ENCODE peak calls at places on chromosomes 2 and 18, in five cellular contexts. One of them, this sample, is unnamed.

GRCh38 chr2:169046440-169047151 is 15.5 kb upstream of the ABCB11 start:
- DNase-seq in SJSA1: no peak
- DNase-seq in hepatocyte: no peak
- DNase-seq in fibroblast of villous mesenchyme: no peak
- DNase-seq in epithelial cell of proximal tubule: no peak
- DNase-seq in this sample: no peak

GRCh38 chr2:183242937-183243336 is 118.7 kb downstream of the NUP35 start:
- DNase-seq in SJSA1: no peak
- DNase-seq in hepatocyte: no peak
- DNase-seq in fibroblast of villous mesenchyme: no peak
- DNase-seq in epithelial cell of proximal tubule: no peak
- DNase-seq in this sample: peak

GRCh38 chr2:160474891-160475795 is 18.5 kb downstream of the RBMS1 start:
- DNase-seq in fibroblast of villous mesenchyme: peak
- DNase-seq in hepatocyte: no peak
- DNase-seq in epithelial cell of proximal tubule: no peak
- DNase-seq in SJSA1: peak
- DNase-seq in this sample: peak

GRCh38 chr2:2649109-2650072 is 318.3 kb upstream of the MYT1L start:
- DNase-seq in epithelial cell of proximal tubule: no peak
- DNase-seq in SJSA1: no peak
- DNase-seq in hepatocyte: no peak
- DNase-seq in fibroblast of villous mesenchyme: no peak
- DNase-seq in this sample: no peak

GRCh38 chr2:60551241-60552095 is 2.0 kb downstream of the BCL11A start:
- DNase-seq in SJSA1: peak
- DNase-seq in fibroblast of villous mesenchyme: peak
- DNase-seq in hepatocyte: peak
- DNase-seq in epithelial cell of proximal tubule: no peak
- DNase-seq in this sample: peak

GRCh38 chr18:74064510-74064909 is 83.1 kb downstream of the FBXO15 start:
- DNase-seq in epithelial cell of proximal tubule: no peak
- DNase-seq in fibroblast of villous mesenchyme: no peak
- DNase-seq in hepatocyte: no peak
- DNase-seq in SJSA1: no peak
- DNase-seq in this sample: no peak

GRCh38 chr18:6773777-6774176 is 44.3 kb downstream of the ARHGAP28 start:
- DNase-seq in epithelial cell of proximal tubule: no peak
- DNase-seq in SJSA1: no peak
- DNase-seq in fibroblast of villous mesenchyme: no peak
- DNase-seq in hepatocyte: no peak
- DNase-seq in this sample: no peak

GRCh38 chr2:223101340-223102039 is 49.5 kb downstream of the KCNE4 start:
- DNase-seq in hepatocyte: peak
- DNase-seq in epithelial cell of proximal tubule: no peak
- DNase-seq in fibroblast of villous mesenchyme: peak
- DNase-seq in SJSA1: peak
- DNase-seq in this sample: peak

GRCh38 chr2:8076453-8077284 is 605.2 kb upstream of the ID2 start:
- DNase-seq in epithelial cell of proximal tubule: no peak
- DNase-seq in hepatocyte: no peak
- DNase-seq in SJSA1: no peak
- DNase-seq in fibroblast of villous mesenchyme: no peak
- DNase-seq in this sample: no peak

GRCh38 chr18:76721207-76721996 is 101.0 kb upstream of the ZNF236 start:
- DNase-seq in SJSA1: no peak
- DNase-seq in epithelial cell of proximal tubule: no peak
- DNase-seq in fibroblast of villous mesenchyme: no peak
- DNase-seq in hepatocyte: no peak
- DNase-seq in this sample: no peak

GRCh38 chr2:185833864-185834263 is 95.3 kb downstream of the FSIP2 start:
- DNase-seq in epithelial cell of proximal tubule: no peak
- DNase-seq in hepatocyte: no peak
- DNase-seq in SJSA1: no peak
- DNase-seq in fibroblast of villous mesenchyme: peak
- DNase-seq in this sample: no peak

GRCh38 chr2:142041105-142041504 is 89.7 kb downstream of the LRP1B start:
- DNase-seq in hepatocyte: no peak
- DNase-seq in fibroblast of villous mesenchyme: no peak
- DNase-seq in epithelial cell of proximal tubule: no peak
- DNase-seq in SJSA1: no peak
- DNase-seq in this sample: peak

GRCh38 chr2:20553580-20553979 is 97.3 kb downstream of the HS1BP3 start:
- DNase-seq in epithelial cell of proximal tubule: no peak
- DNase-seq in SJSA1: no peak
- DNase-seq in hepatocyte: no peak
- DNase-seq in fibroblast of villous mesenchyme: peak
- DNase-seq in this sample: no peak

GRCh38 chr2:164126960-164127359 is 391.2 kb upstream of the FIGN start:
- DNase-seq in hepatocyte: peak
- DNase-seq in epithelial cell of proximal tubule: peak
- DNase-seq in SJSA1: no peak
- DNase-seq in fibroblast of villous mesenchyme: no peak
- DNase-seq in this sample: peak

GRCh38 chr2:158191076-158191566 is 89.4 kb downstream of the UPP2 start:
- DNase-seq in hepatocyte: no peak
- DNase-seq in fibroblast of villous mesenchyme: no peak
- DNase-seq in epithelial cell of proximal tubule: peak
- DNase-seq in SJSA1: peak
- DNase-seq in this sample: peak

GRCh38 chr2:237697586-237698337 is 70.4 kb downstream of the LRRFIP1 start:
- DNase-seq in hepatocyte: no peak
- DNase-seq in fibroblast of villous mesenchyme: peak
- DNase-seq in epithelial cell of proximal tubule: no peak
- DNase-seq in SJSA1: no peak
- DNase-seq in this sample: peak

GRCh38 chr2:161992526-161992925 is 81.5 kb downstream of the DPP4 start:
- DNase-seq in hepatocyte: no peak
- DNase-seq in fibroblast of villous mesenchyme: peak
- DNase-seq in epithelial cell of proximal tubule: no peak
- DNase-seq in SJSA1: no peak
- DNase-seq in this sample: peak

GRCh38 chr2:176122633-176123482 is at the start of gene HOXD9:
- DNase-seq in fibroblast of villous mesenchyme: peak
- DNase-seq in epithelial cell of proximal tubule: no peak
- DNase-seq in hepatocyte: no peak
- DNase-seq in SJSA1: peak
- DNase-seq in this sample: no peak

GRCh38 chr2:88690591-88691338 is 708 bp upstream of the RPIA start:
- DNase-seq in SJSA1: no peak
- DNase-seq in epithelial cell of proximal tubule: no peak
- DNase-seq in hepatocyte: peak
- DNase-seq in fibroblast of villous mesenchyme: no peak
- DNase-seq in this sample: peak

GRCh38 chr2:68203587-68203986 is 45.9 kb downstream of the PNO1 start:
- DNase-seq in SJSA1: no peak
- DNase-seq in epithelial cell of proximal tubule: no peak
- DNase-seq in fibroblast of villous mesenchyme: peak
- DNase-seq in hepatocyte: no peak
- DNase-seq in this sample: peak
- H3K4me3 ChIP-seq in SJSA1: no peak
- H3K4me3 ChIP-seq in epithelial cell of proximal tubule: no peak
- H3K4me3 ChIP-seq in fibroblast of villous mesenchyme: no peak
- H3K4me3 ChIP-seq in hepatocyte: no peak
- H3K4me3 ChIP-seq in this sample: no peak

GRCh38 chr18:78092901-78093300 is 843.3 kb downstream of the GALR1 start:
- DNase-seq in epithelial cell of proximal tubule: no peak
- DNase-seq in SJSA1: no peak
- DNase-seq in fibroblast of villous mesenchyme: no peak
- DNase-seq in hepatocyte: no peak
- DNase-seq in this sample: no peak
- H3K4me3 ChIP-seq in epithelial cell of proximal tubule: no peak
- H3K4me3 ChIP-seq in SJSA1: no peak
- H3K4me3 ChIP-seq in fibroblast of villous mesenchyme: no peak
- H3K4me3 ChIP-seq in hepatocyte: no peak
- H3K4me3 ChIP-seq in this sample: no peak

GRCh38 chr2:74847075-74847858 is 13.3 kb downstream of the HK2 start:
- DNase-seq in hepatocyte: no peak
- DNase-seq in epithelial cell of proximal tubule: no peak
- DNase-seq in SJSA1: no peak
- DNase-seq in fibroblast of villous mesenchyme: peak
- DNase-seq in this sample: no peak
- H3K4me3 ChIP-seq in hepatocyte: no peak
- H3K4me3 ChIP-seq in epithelial cell of proximal tubule: no peak
- H3K4me3 ChIP-seq in SJSA1: no peak
- H3K4me3 ChIP-seq in fibroblast of villous mesenchyme: no peak
- H3K4me3 ChIP-seq in this sample: no peak

DNA sequence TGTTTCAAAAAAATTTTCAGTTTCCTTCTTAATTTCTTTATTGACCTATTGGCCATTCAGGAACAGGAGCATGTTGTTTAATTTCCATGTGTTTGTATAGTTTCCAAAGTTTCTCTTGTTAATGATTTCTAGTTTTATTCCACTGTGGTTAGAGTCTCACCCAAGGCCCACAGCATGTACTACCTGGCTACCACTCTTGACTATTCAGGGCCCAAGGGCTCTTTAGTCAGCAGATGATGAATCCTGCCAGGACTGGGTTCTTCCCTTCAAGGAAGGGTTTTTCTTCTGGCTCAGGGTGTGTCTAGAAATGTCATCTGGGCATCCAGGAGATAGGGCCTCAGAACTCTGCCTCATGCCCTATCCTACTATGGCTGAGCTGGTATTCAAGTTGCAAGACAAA is 161.4 kb downstream of the PLCL1 start:
- DNase-seq in epithelial cell of proximal tubule: no peak
- DNase-seq in SJSA1: no peak
- DNase-seq in fibroblast of villous mesenchyme: no peak
- DNase-seq in hepatocyte: no peak
- DNase-seq in this sample: no peak
- H3K4me3 ChIP-seq in epithelial cell of proximal tubule: no peak
- H3K4me3 ChIP-seq in SJSA1: no peak
- H3K4me3 ChIP-seq in fibroblast of villous mesenchyme: no peak
- H3K4me3 ChIP-seq in hepatocyte: no peak
- H3K4me3 ChIP-seq in this sample: no peak

GRCh38 chr2:74004212-74005182 is 19.8 kb downstream of the TET3 start:
- DNase-seq in epithelial cell of proximal tubule: no peak
- DNase-seq in fibroblast of villous mesenchyme: no peak
- DNase-seq in SJSA1: no peak
- DNase-seq in hepatocyte: no peak
- DNase-seq in this sample: no peak
- H3K4me3 ChIP-seq in epithelial cell of proximal tubule: no peak
- H3K4me3 ChIP-seq in fibroblast of villous mesenchyme: peak
- H3K4me3 ChIP-seq in SJSA1: no peak
- H3K4me3 ChIP-seq in hepatocyte: no peak
- H3K4me3 ChIP-seq in this sample: no peak

GRCh38 chr2:54579682-54580349 is 123.7 kb downstream of the SPTBN1 start:
- DNase-seq in hepatocyte: peak
- DNase-seq in SJSA1: no peak
- DNase-seq in fibroblast of villous mesenchyme: no peak
- DNase-seq in epithelial cell of proximal tubule: no peak
- DNase-seq in this sample: no peak

GRCh38 chr2:54582987-54583386 is 126.9 kb downstream of the SPTBN1 start:
- DNase-seq in fibroblast of villous mesenchyme: no peak
- DNase-seq in SJSA1: no peak
- DNase-seq in hepatocyte: no peak
- DNase-seq in epithelial cell of proximal tubule: no peak
- DNase-seq in this sample: no peak

GRCh38 chr2:54579061-54579681 is 123.0 kb downstream of the SPTBN1 start:
- DNase-seq in hepatocyte: no peak
- DNase-seq in epithelial cell of proximal tubule: no peak
- DNase-seq in fibroblast of villous mesenchyme: no peak
- DNase-seq in SJSA1: no peak
- DNase-seq in this sample: no peak

GRCh38 chr2:54578668-54579045 is 122.5 kb downstream of the SPTBN1 start:
- DNase-seq in hepatocyte: no peak
- DNase-seq in fibroblast of villous mesenchyme: no peak
- DNase-seq in SJSA1: no peak
- DNase-seq in epithelial cell of proximal tubule: no peak
- DNase-seq in this sample: no peak

GRCh38 chr2:54581326-54582039 is 125.4 kb downstream of the SPTBN1 start:
- DNase-seq in epithelial cell of proximal tubule: no peak
- DNase-seq in fibroblast of villous mesenchyme: no peak
- DNase-seq in SJSA1: no peak
- DNase-seq in hepatocyte: no peak
- DNase-seq in this sample: no peak
- H3K4me3 ChIP-seq in epithelial cell of proximal tubule: no peak
- H3K4me3 ChIP-seq in fibroblast of villous mesenchyme: no peak
- H3K4me3 ChIP-seq in SJSA1: no peak
- H3K4me3 ChIP-seq in hepatocyte: no peak
- H3K4me3 ChIP-seq in this sample: no peak

GRCh38 chr2:29921560-29921915 is at the start of gene ALK:
- DNase-seq in hepatocyte: peak
- DNase-seq in SJSA1: peak
- DNase-seq in epithelial cell of proximal tubule: no peak
- DNase-seq in fibroblast of villous mesenchyme: peak
- DNase-seq in this sample: peak
- H3K4me3 ChIP-seq in hepatocyte: peak
- H3K4me3 ChIP-seq in SJSA1: no peak
- H3K4me3 ChIP-seq in epithelial cell of proximal tubule: peak
- H3K4me3 ChIP-seq in fibroblast of villous mesenchyme: peak
- H3K4me3 ChIP-seq in this sample: peak

GRCh38 chr2:42008241-42008911 is 39.4 kb upstream of the PKDCC start:
- DNase-seq in SJSA1: no peak
- DNase-seq in fibroblast of villous mesenchyme: peak
- DNase-seq in epithelial cell of proximal tubule: no peak
- DNase-seq in hepatocyte: peak
- DNase-seq in this sample: peak

GRCh38 chr2:42012137-42012536 is 35.7 kb upstream of the PKDCC start:
- DNase-seq in epithelial cell of proximal tubule: no peak
- DNase-seq in fibroblast of villous mesenchyme: no peak
- DNase-seq in hepatocyte: no peak
- DNase-seq in SJSA1: no peak
- DNase-seq in this sample: no peak

GRCh38 chr2:42010743-42011298 is 37.0 kb upstream of the PKDCC start:
- DNase-seq in fibroblast of villous mesenchyme: peak
- DNase-seq in SJSA1: peak
- DNase-seq in epithelial cell of proximal tubule: peak
- DNase-seq in hepatocyte: no peak
- DNase-seq in this sample: peak

GRCh38 chr2:42007596-42007995 is 40.2 kb upstream of the PKDCC start:
- DNase-seq in fibroblast of villous mesenchyme: no peak
- DNase-seq in epithelial cell of proximal tubule: no peak
- DNase-seq in SJSA1: no peak
- DNase-seq in hepatocyte: no peak
- DNase-seq in this sample: no peak

DNA sequence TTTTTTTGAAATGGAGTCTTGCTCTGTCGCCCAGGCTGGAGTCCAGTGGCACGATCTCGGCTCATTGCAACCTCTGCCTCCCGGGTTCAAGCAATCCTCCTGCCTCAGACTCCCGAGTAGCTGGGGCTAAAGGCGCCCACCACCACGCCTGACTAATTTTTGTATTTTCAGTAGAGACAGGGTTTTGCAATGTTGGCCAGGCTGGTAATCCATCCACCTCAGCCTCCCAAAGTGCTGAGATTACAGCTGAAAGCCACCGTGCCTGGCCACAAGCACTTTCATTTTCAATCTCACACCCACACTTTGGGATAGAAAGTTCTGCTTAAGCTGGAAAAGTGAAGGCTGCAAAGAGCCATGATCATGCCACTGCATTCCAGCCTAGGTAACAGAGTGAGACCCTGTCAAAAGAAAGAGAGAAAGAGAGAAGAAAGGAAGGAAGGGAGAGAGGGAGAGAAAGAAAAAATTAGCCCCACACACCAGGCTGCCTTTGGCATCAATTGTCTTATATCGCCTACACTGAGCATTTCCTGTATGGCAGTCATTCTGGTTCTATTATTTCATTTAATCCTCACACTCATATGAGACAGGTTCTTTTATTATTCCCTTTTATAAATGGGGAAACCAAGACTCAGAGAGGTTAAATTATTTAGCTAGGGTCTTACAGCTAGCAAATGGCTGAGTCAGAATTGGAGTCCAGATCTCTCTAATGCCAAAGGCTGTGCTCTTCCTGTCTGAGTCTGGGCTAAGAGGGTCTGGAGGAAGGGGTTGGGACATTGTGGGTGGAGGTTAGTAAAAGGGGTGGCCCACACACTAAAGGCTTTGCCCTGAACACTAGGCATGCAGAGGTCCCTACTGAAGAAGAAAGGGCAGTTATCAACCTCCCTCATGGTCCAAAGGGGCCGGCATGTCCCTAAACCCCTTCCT is 37.9 kb upstream of the PKDCC start:
- DNase-seq in SJSA1: peak
- DNase-seq in fibroblast of villous mesenchyme: peak
- DNase-seq in hepatocyte: no peak
- DNase-seq in epithelial cell of proximal tubule: no peak
- DNase-seq in this sample: peak
- H3K4me3 ChIP-seq in SJSA1: no peak
- H3K4me3 ChIP-seq in fibroblast of villous mesenchyme: no peak
- H3K4me3 ChIP-seq in hepatocyte: no peak
- H3K4me3 ChIP-seq in epithelial cell of proximal tubule: no peak
- H3K4me3 ChIP-seq in this sample: no peak

This sample was measured in choroid plexus epithelial cell.